ENCODE peak calls at places on chromosomes 13 and 19, in eight cellular contexts. D is WTC11; G is stimulated activated CD8-positive, alpha-beta memory T cell treated with anti-CD3 and anti-CD28 coated beads, Interleukin-15, amount 100 ng/mL, for 48 hours; X is AG04449; Y is endodermal cell; B is activated CD4-positive, alpha-beta T cell treated with anti-CD3 and anti-CD28 coated beads, Interleukin-2, amount 50 U/mL, for 24 hours; F is substantia nigra; P is GM04503. R is an unnamed sample.

GRCh38 chr13:63972328-63972727 is 2556.7 kb upstream of the PCDH20 start:
- DNase-seq in B (no peak), D (no peak), G (no peak), F (no peak), X (no peak), P (no peak), Y (no peak), R (no peak)

GRCh38 chr19:45100202-45100600 is 7.2 kb downstream of the PPP1R37 start:
- DNase-seq in P (no peak), X (no peak), B (no peak), Y (no peak), G (no peak), F (no peak), D (no peak), R (no peak)

GRCh38 chr13:73693215-73693614 is 441.0 kb downstream of the KLF12 start:
- DNase-seq in D (no peak), P (no peak), B (no peak), X (no peak), F (no peak), Y (no peak), G (no peak), R (no peak)

GRCh38 chr13:98274921-98275487 is 97.9 kb upstream of the RNF113B start:
- DNase-seq in B (no peak), P (no peak), Y (no peak), F (no peak), D (no peak), X (no peak), G (no peak), R (no peak)

GRCh38 chr13:20191311-20191901 is 1.3 kb downstream of the GJB2 start:
- DNase-seq in B (no peak), G (no peak), Y (peak; percentile 65), F (no peak), D (no peak), X (no peak), P (no peak), R (no peak)

GRCh38 chr13:30319703-30320102 is 12.4 kb upstream of the KATNAL1 start:
- DNase-seq in B (no peak), F (no peak), G (no peak), Y (no peak), X (no peak), D (no peak), P (no peak), R (peak; percentile 83)

GRCh38 chr19:15871570-15871969 is 26.3 kb downstream of the CYP4F2 start:
- DNase-seq in P (no peak), G (peak; percentile 3), D (peak; percentile 59), B (no peak), Y (no peak), F (no peak), X (no peak), R (no peak)

GRCh38 chr19:31039151-31039550 is 310.1 kb downstream of the TSHZ3 start:
- DNase-seq in X (no peak), Y (no peak), D (no peak), B (no peak), P (no peak), F (no peak), G (no peak), R (no peak)

GRCh38 chr13:104740616-104741222 is 1674.5 kb upstream of the SLC10A2 start:
- DNase-seq in D (no peak), F (no peak), B (no peak), G (no peak), Y (no peak), P (no peak), X (no peak), R (no peak)

GRCh38 chr19:29626386-29626785 is 20.3 kb downstream of the POP4 start:
- DNase-seq in Y (no peak), X (no peak), P (no peak), G (no peak), B (no peak), F (no peak), D (no peak), R (no peak)

GRCh38 chr13:50572129-50572528 is 271.4 kb downstream of the DLEU7 start:
- DNase-seq in Y (no peak), X (no peak), G (no peak), P (no peak), D (no peak), F (no peak), B (no peak), R (no peak)

GRCh38 chr19:5896365-5897076 is 7.1 kb downstream of the NDUFA11 start:
- DNase-seq in Y (no peak), D (no peak), G (no peak), F (no peak), B (no peak), P (no peak), X (no peak), R (no peak)

GRCh38 chr19:55212447-55212846 is 3.1 kb upstream of the PTPRH start:
- DNase-seq in D (no peak), B (peak; percentile 25), Y (peak; percentile 76), X (no peak), G (peak; percentile 19), P (no peak), F (no peak), R (no peak)

GRCh38 chr19:48967346-48968178 is 2.5 kb downstream of the FTL start:
- DNase-seq in X (no peak), B (no peak), P (no peak), F (peak; percentile 35), G (no peak), D (no peak), Y (peak; percentile 66), R (peak; percentile 76)

GRCh38 chr19:58562126-58563033 is 4.0 kb upstream of the UBE2M start:
- DNase-seq in Y (peak; percentile 68), X (no peak), F (no peak), P (no peak), G (peak; percentile 36), D (peak; percentile 56), B (no peak), R (no peak)

R was measured in globus pallidus.